ENCODE peak calls at places on chromosomes 16 and 17, in six cellular contexts. T, S, U, E, N and Q are unnamed samples.

GRCh38 chr16:31491778-31492418 is 9.0 kb downstream of the SLC5A2 start:
- DNase-seq in E (no peak), T (no peak), N (no peak), S (no peak), U (no peak), Q (no peak)

GRCh38 chr17:77645441-77646430 is 312.8 kb upstream of the TNRC6C start:
- DNase-seq in N (peak; percentile 41), U (no peak), T (peak; percentile 77), E (peak; percentile 64), S (no peak), Q (no peak)

GRCh38 chr17:2852211-2852610 is 56.0 kb downstream of the RAP1GAP2 start:
- DNase-seq in U (no peak), E (no peak), T (no peak), S (no peak), N (no peak), Q (no peak)

GRCh38 chr16:84889066-84889465 is 69.3 kb downstream of the CRISPLD2 start:
- DNase-seq in N (no peak), T (no peak), S (no peak), U (no peak), E (no peak), Q (no peak)

GRCh38 chr16:19745286-19746018 is 27.4 kb downstream of the IQCK start:
- DNase-seq in S (no peak), E (no peak), T (no peak), U (no peak), N (no peak), Q (no peak)

GRCh38 chr16:53334581-53334980 is 99.7 kb upstream of the RBL2 start:
- DNase-seq in U (no peak), T (no peak), E (no peak), N (no peak), S (no peak), Q (no peak)

GRCh38 chr16:8878523-8878911 is 3.6 kb upstream of the LITAFD start:
- DNase-seq in S (no peak), U (no peak), T (no peak), E (no peak), N (no peak), Q (no peak)

GRCh38 chr17:21239680-21240374 is 13.4 kb downstream of the NATD1 start:
- DNase-seq in T (no peak), E (no peak), N (peak; percentile 24), S (no peak), U (no peak), Q (no peak)